ENCODE peak calls at places on chromosome X, in four cellular contexts. W is HepG2, T is GM12878, I is SK-N-SH. K is an unnamed sample.

GRCh38 chrX:1248381-1249061 is 20.1 kb upstream of the CSF2RA start:
- DNase-seq in W (peak; percentile 7), T (no peak), I (no peak), K (peak; percentile 50)

GRCh38 chrX:151789179-151789800 is 54.7 kb downstream of the CNGA2 start:
- DNase-seq in W (no peak), T (no peak), I (no peak), K (peak; percentile 45)

GRCh38 chrX:130523460-130524394 is 121.9 kb downstream of the RBMX2 start:
- DNase-seq in W (no peak), T (no peak), I (peak; percentile 80), K (no peak)

GRCh38 chrX:106615041-106615440 is 3.3 kb downstream of the RADX start:
- DNase-seq in W (no peak), T (no peak), I (no peak), K (no peak)

GRCh38 chrX:19121898-19122640 is at the start of gene ADGRG2:
- DNase-seq in W (no peak), T (no peak), I (peak; percentile 71), K (peak; percentile 37)

GRCh38 chrX:110914281-110914680 is 118.7 kb upstream of the CHRDL1 start:
- DNase-seq in W (no peak), T (no peak), I (no peak), K (no peak)

GRCh38 chrX:3609800-3610199 is 103.6 kb downstream of the PRKX start:
- DNase-seq in W (no peak), T (no peak), I (no peak), K (no peak)

GRCh38 chrX:116499780-116500179 is 37.0 kb upstream of the CT83 start:
- DNase-seq in W (no peak), T (no peak), I (no peak), K (peak; percentile 16)

GRCh38 chrX:97401154-97401553 is 517.4 kb downstream of the RPA4 start:
- DNase-seq in W (peak; percentile 1), T (peak; percentile 68), I (no peak), K (peak; percentile 50)

GRCh38 chrX:11135483-11136185 is 24.5 kb downstream of the HCCS start:
- DNase-seq in W (no peak), T (no peak), I (no peak), K (no peak)

GRCh38 chrX:143788265-143788664 is 67.7 kb upstream of the SPANXN2 start:
- DNase-seq in W (no peak), T (no peak), I (peak; percentile 8), K (peak; percentile 0)

GRCh38 chrX:3119376-3119775 is 78.1 kb downstream of the ARSF start:
- DNase-seq in W (no peak), T (no peak), I (no peak), K (no peak)

GRCh38 chrX:153801646-153802045 is 7.2 kb downstream of the SSR4 start:
- DNase-seq in W (no peak), T (no peak), I (no peak), K (no peak)

GRCh38 chrX:19188566-19188965 is 66.3 kb upstream of the ADGRG2 start:
- DNase-seq in W (no peak), T (no peak), I (no peak), K (no peak)

GRCh38 chrX:101986571-101986970 is 54.7 kb upstream of the ZMAT1 start:
- DNase-seq in W (no peak), T (no peak), I (no peak), K (no peak)

GRCh38 chrX:11239230-11239629 is 54.0 kb upstream of the AMELX start:
- DNase-seq in W (peak; percentile 0), T (peak; percentile 8), I (peak; percentile 7), K (no peak)

GRCh38 chrX:68684291-68684918 is 36.9 kb downstream of the STARD8 start:
- DNase-seq in W (no peak), T (no peak), I (no peak), K (no peak)
- TF ChIP-seq PBX3 in W (no peak), T (no peak), I (no peak), K (no peak)

DNA sequence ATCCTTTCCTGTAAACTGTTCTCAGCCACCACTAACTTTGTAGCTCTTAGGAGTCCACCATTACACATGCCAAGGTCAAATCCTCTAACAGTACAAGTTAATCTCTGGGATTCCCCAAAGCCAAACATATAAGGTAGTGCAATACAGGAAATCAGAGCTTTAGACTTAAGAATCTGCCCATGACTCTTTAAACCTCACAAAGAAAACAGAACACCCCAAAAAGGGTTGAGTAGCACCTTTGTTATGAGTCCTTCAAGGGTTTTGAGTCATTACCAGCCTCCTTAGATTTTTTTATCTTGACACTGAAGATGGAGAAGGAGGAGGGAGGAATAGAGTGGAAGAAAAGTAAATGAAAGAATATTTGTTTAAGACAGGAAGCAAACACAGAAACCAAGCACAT is 243.9 kb upstream of the SPANXN1 start:
- DNase-seq in W (no peak), T (no peak), I (no peak), K (no peak)
- TF ChIP-seq PBX3 in W (no peak), T (no peak), I (no peak), K (no peak)

DNA sequence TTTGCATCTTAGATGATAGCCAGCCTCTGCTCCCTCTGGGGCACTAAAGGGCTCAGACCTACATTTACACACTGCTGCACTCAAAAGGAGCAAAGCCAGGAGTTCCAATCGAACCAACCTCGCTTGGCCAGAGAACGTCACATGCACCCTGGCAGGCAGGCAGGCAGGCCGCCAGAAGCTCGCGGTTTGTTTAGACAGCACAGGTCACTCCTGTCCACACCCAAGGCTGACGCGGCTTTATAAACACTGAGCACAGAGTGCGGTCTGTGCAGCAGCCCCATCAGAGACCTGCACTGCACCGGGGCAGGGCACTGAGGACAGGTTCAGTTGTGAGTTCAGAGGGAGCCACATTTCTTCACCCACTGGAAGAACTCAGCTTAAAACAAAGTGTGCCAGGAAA is 143.9 kb downstream of the BCOR start:
- DNase-seq in W (peak; percentile 88), T (no peak), I (no peak), K (peak; percentile 69)
- TF ChIP-seq PBX3 in W (no peak), T (no peak), I (no peak), K (no peak)

DNA sequence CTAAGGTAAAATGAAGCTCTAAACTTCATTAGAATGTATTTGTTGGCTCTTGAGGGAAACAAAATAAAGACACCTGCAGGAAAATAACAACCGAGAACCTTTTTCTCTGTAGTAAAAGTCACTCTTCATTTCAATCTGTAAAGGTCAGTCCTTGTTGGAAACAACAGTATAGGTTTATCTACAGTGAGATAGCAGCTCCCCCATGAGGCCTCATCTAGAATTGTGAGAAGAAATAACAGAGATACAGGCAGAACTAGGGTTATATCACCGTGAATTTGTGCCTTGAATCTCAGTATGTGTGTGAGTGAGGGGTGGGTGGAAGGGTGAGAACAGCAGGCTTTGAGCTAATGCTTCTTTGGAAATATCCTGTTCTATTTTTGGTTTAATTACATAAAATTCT is 107.8 kb upstream of the FMR1 start:
- DNase-seq in W (peak; percentile 24), T (no peak), I (peak; percentile 18), K (peak; percentile 7)
- TF ChIP-seq PBX3 in W (no peak), T (no peak), I (no peak), K (no peak)

GRCh38 chrX:108019382-108019857 is 25.4 kb upstream of the VSIG1 start:
- DNase-seq in W (no peak), T (no peak), I (no peak), K (no peak)

GRCh38 chrX:108020631-108021030 is 24.2 kb upstream of the VSIG1 start:
- DNase-seq in W (no peak), T (no peak), I (no peak), K (peak; percentile 46)

GRCh38 chrX:108022491-108023089 is 22.3 kb upstream of the VSIG1 start:
- DNase-seq in W (no peak), T (no peak), I (no peak), K (no peak)

GRCh38 chrX:108018659-108019381 is 26.0 kb upstream of the VSIG1 start:
- DNase-seq in W (no peak), T (no peak), I (no peak), K (no peak)
- TF ChIP-seq PBX3 in W (no peak), T (no peak), I (no peak), K (no peak)

DNA sequence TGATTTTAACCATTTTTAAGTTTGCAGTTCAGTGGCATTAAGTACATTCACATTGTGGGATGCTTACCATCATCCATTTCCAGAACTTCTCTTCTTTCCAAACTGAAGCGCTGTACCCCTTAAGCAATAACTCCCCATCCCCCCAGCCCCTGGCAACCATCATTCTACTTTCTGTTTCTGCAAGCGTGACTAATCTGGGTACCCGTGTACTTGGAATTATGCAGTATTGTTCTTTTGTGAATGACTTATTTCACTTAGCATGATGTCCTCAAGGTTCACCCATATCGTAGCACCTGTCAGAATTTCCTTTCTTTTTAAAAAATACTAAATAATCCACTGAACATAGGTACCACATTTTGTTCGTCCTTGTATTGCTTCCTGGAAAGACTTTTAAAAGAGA is 32.9 kb downstream of the USP9X start:
- DNase-seq in W (no peak), T (no peak), I (no peak), K (no peak)
- TF ChIP-seq PBX3 in W (no peak), T (no peak), I (no peak), K (no peak)